ENCODE peak calls at places on chromosomes 12 and 14, in eight cellular contexts. E is AG09319, W is glutamatergic neuron, G is heart right ventricle, X is iris pigment epithelial cell, V is HS-5, F is SK-N-SH, M is non-pigmented ciliary epithelial cell. R is an unnamed sample.

GRCh38 chr12:6346235-6346832 is 4.5 kb upstream of the TNFRSF1A start:
- DNase-seq in E (no peak), W (no peak), G (no peak), X (no peak), V (no peak), F (no peak), M (no peak), R (no peak)

GRCh38 chr12:108131035-108131434 is 1.9 kb downstream of the WSCD2 start:
- DNase-seq in E (no peak), W (no peak), G (no peak), X (no peak), V (no peak), F (no peak), M (no peak), R (no peak)

GRCh38 chr12:12191008-12191407 is 75.8 kb downstream of the LRP6 start:
- DNase-seq in E (no peak), W (no peak), G (no peak), X (no peak), V (no peak), F (no peak), M (no peak), R (no peak)

GRCh38 chr12:82012176-82012575 is 253.0 kb upstream of the PPFIA2 start:
- DNase-seq in E (no peak), W (no peak), G (no peak), X (no peak), V (no peak), F (no peak), M (no peak), R (no peak)

GRCh38 chr14:92254786-92255185 is 68.2 kb upstream of the SLC24A4 start:
- DNase-seq in E (peak), W (peak), G (peak), X (peak), V (no peak), F (no peak), M (no peak), R (peak)

GRCh38 chr12:118611295-118611694 is 234.9 kb downstream of the SUDS3 start:
- DNase-seq in E (no peak), W (peak), G (no peak), X (no peak), V (no peak), F (peak), M (no peak), R (no peak)

GRCh38 chr12:123973552-123974341 is 732 bp downstream of the ZNF664 start:
- DNase-seq in E (no peak), W (peak), G (peak), X (peak), V (no peak), F (peak), M (no peak), R (peak)

GRCh38 chr14:72165151-72165715 is 233.0 kb downstream of the RGS6 start:
- DNase-seq in E (no peak), W (no peak), G (no peak), X (no peak), V (no peak), F (no peak), M (no peak), R (no peak)

GRCh38 chr14:69324341-69324931 is 64.5 kb downstream of the GALNT16 start:
- DNase-seq in E (no peak), W (no peak), G (no peak), X (no peak), V (no peak), F (no peak), M (no peak), R (no peak)

GRCh38 chr14:104554088-104554607 is 25.4 kb upstream of the C14orf180 start:
- DNase-seq in E (no peak), W (peak), G (no peak), X (no peak), V (no peak), F (no peak), M (no peak), R (no peak)

GRCh38 chr14:27686137-27686536 is 1080.5 kb upstream of the FOXG1 start:
- DNase-seq in E (no peak), W (no peak), G (no peak), X (no peak), V (peak), F (no peak), M (no peak), R (no peak)